ENCODE peak calls at places on chromosomes 2 and 18, in eight cellular contexts. D, Q, J, Y, R, G, A and W are unnamed samples.

GRCh38 chr2:220946552-220946951 is 625.6 kb downstream of the EPHA4 start:
- DNase-seq in D (peak), Q (no peak), J (no peak), Y (no peak), R (no peak), G (no peak), A (no peak), W (no peak)

GRCh38 chr2:27489118-27489497 is 435 bp downstream of the IFT172 start:
- DNase-seq in D (peak), Q (no peak), J (no peak), Y (no peak), R (peak), G (peak), A (no peak), W (peak)

GRCh38 chr2:71101656-71102055 is 28.4 kb downstream of the MCEE start:
- DNase-seq in D (peak), Q (no peak), J (no peak), Y (no peak), R (peak), G (peak), A (no peak), W (peak)

GRCh38 chr18:23619388-23619873 is 33.1 kb upstream of the NPC1 start:
- DNase-seq in D (no peak), Q (no peak), J (no peak), Y (peak), R (no peak), G (peak), A (peak), W (no peak)

GRCh38 chr18:840080-840408 is 28.0 kb upstream of the YES1 start:
- DNase-seq in D (no peak), Q (no peak), J (no peak), Y (no peak), R (no peak), G (no peak), A (no peak), W (no peak)

GRCh38 chr18:75208055-75208835 is 694 bp downstream of the PTGR3 start:
- DNase-seq in D (peak), Q (no peak), J (no peak), Y (peak), R (peak), G (peak), A (peak), W (peak)

GRCh38 chr2:164388511-164388910 is 232.8 kb downstream of the GRB14 start:
- DNase-seq in D (peak), Q (no peak), J (peak), Y (no peak), R (peak), G (no peak), A (no peak), W (peak)

GRCh38 chr2:232338759-232339106 is 39.8 kb upstream of the ALPP start:
- DNase-seq in D (no peak), Q (peak), J (no peak), Y (no peak), R (no peak), G (no peak), A (no peak), W (no peak)

GRCh38 chr2:167689444-167689843 is 558.0 kb downstream of the STK39 start:
- DNase-seq in D (no peak), Q (no peak), J (no peak), Y (no peak), R (peak), G (no peak), A (no peak), W (peak)

GRCh38 chr2:48471048-48471474 is 58.9 kb upstream of the STON1 start:
- DNase-seq in D (peak), Q (no peak), J (peak), Y (peak), R (peak), G (peak), A (no peak), W (peak)

GRCh38 chr18:79360933-79361332 is 34.8 kb upstream of the NFATC1 start:
- DNase-seq in D (no peak), Q (no peak), J (no peak), Y (no peak), R (no peak), G (no peak), A (no peak), W (no peak)

GRCh38 chr2:68514316-68514929 is 47.0 kb downstream of the APLF start:
- DNase-seq in D (no peak), Q (no peak), J (no peak), Y (no peak), R (no peak), G (no peak), A (no peak), W (no peak)

GRCh38 chr2:9984217-9984739 is 32.8 kb downstream of the GRHL1 start:
- DNase-seq in D (peak), Q (no peak), J (peak), Y (no peak), R (peak), G (no peak), A (no peak), W (peak)

GRCh38 chr2:168340931-168341330 is 93.5 kb upstream of the STK39 start:
- DNase-seq in D (no peak), Q (no peak), J (no peak), Y (no peak), R (no peak), G (no peak), A (no peak), W (no peak)

GRCh38 chr2:233464056-233464455 is 102.5 kb downstream of the USP40 start:
- DNase-seq in D (no peak), Q (peak), J (no peak), Y (no peak), R (no peak), G (no peak), A (no peak), W (no peak)

GRCh38 chr2:53314718-53315117 is 452.9 kb upstream of the CHAC2 start:
- DNase-seq in D (no peak), Q (no peak), J (no peak), Y (no peak), R (no peak), G (peak), A (no peak), W (no peak)

DNA sequence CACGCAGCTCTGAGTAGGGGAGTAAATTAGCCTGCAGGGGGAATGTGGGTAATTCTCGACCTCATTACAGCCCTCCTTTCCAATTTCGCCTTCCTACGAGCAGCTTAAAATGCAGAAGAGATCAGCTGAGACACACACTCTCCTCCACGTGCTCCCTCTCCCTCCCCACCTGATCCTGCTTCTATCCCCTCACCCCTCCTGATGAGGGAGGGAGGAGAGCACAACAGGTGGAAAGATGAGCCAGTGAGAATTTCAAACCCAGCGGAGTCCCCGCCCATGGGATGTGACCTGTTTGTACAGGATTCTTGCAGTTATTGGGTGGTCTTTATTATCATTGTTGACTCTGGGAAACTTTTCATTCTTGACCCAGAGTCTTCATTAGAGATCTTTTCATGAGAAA is 35.5 kb downstream of the DDX18 start:
- DNase-seq in D (no peak), Q (no peak), J (no peak), Y (no peak), R (no peak), G (no peak), A (no peak), W (no peak)
- TF ChIP-seq CTCF in D (no peak), Q (no peak), J (no peak), Y (no peak), R (no peak), G (no peak), A (no peak), W (no peak)

DNA sequence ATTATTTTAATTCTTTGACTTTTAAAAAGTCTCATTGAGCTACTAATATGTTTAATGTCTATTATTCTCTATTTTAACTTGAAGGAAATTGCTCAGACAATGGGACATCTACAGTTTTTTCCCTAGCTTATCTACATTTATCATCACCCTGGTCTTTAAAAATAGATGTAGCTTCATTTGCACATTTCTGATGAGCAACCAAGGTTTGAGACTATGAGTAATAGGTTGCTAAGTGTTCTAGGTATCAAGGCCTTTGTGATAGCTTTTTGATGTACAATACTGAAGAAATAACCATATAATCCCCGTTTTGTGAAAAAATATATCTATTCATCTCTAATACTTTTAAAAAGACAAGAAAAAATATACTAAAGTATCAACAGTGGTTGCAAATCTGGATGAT is 47.0 kb downstream of the STAT4 start:
- DNase-seq in D (no peak), Q (no peak), J (no peak), Y (no peak), R (no peak), G (no peak), A (no peak), W (no peak)
- TF ChIP-seq POLR2A in D (no peak), Q (no peak), J (no peak), Y (no peak), R (no peak), G (no peak), A (no peak), W (no peak)

DNA sequence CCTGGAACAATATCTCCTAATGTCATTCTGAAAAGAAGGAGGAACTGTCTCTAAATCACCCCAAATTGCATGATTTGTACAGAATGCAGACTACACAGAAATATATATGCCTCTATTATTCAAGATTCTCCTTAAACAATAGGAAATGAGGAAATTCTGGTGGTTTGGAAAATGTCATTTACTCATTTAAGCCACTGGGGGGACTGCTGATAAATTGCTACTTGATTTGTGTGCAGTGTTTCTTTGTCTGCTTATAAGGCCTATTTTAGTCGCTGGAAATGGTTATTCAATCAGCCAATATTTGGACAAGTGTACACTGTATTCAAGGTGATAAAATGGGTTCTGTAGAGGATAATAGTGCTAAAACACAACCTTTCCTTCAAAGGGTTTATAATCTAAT is 801.9 kb upstream of the CELF4 start:
- DNase-seq in D (no peak), Q (no peak), J (no peak), Y (no peak), R (no peak), G (no peak), A (no peak), W (no peak)
- TF ChIP-seq CTCF in D (no peak), Q (no peak), J (no peak), Y (no peak), R (no peak), G (no peak), A (no peak), W (no peak)

GRCh38 chr2:15391771-15392170 is 169.4 kb downstream of the NBAS start:
- DNase-seq in D (no peak), Q (no peak), J (no peak), Y (no peak), R (no peak), G (no peak), A (no peak), W (no peak)
- TF ChIP-seq POLR2A in D (no peak), Q (no peak), J (no peak), Y (no peak), R (no peak), G (no peak), A (no peak), W (no peak)